ENCODE peak calls at places on chromosome 5, in seven cellular contexts. One of them, this sample, is unnamed.

GRCh38 chr5:124997186-124997893 is 250.9 kb upstream of the ZNF608 start:
- DNase-seq in SK-N-DZ: no peak
- DNase-seq in heart left ventricle: no peak
- DNase-seq in tibial artery: no peak
- DNase-seq in BJ: no peak
- DNase-seq in A549: no peak
- DNase-seq in posterior vena cava: no peak
- DNase-seq in this sample: no peak

GRCh38 chr5:131328536-131329186 is 64.8 kb downstream of the CDC42SE2 start:
- DNase-seq in SK-N-DZ: no peak
- DNase-seq in BJ: no peak
- DNase-seq in tibial artery: no peak
- DNase-seq in posterior vena cava: no peak
- DNase-seq in A549: peak
- DNase-seq in heart left ventricle: no peak
- DNase-seq in this sample: no peak

GRCh38 chr5:61912559-61912958 is 393.4 kb upstream of the KIF2A start:
- DNase-seq in heart left ventricle: no peak
- DNase-seq in tibial artery: no peak
- DNase-seq in SK-N-DZ: no peak
- DNase-seq in BJ: no peak
- DNase-seq in A549: no peak
- DNase-seq in posterior vena cava: no peak
- DNase-seq in this sample: no peak

GRCh38 chr5:168472329-168472728 is 13.9 kb upstream of the RARS1 start:
- DNase-seq in SK-N-DZ: no peak
- DNase-seq in BJ: peak
- DNase-seq in tibial artery: no peak
- DNase-seq in A549: no peak
- DNase-seq in heart left ventricle: no peak
- DNase-seq in posterior vena cava: no peak
- DNase-seq in this sample: no peak

GRCh38 chr5:147748590-147748989 is 33.9 kb downstream of the JAKMIP2 start:
- DNase-seq in SK-N-DZ: no peak
- DNase-seq in posterior vena cava: no peak
- DNase-seq in A549: no peak
- DNase-seq in tibial artery: no peak
- DNase-seq in BJ: no peak
- DNase-seq in heart left ventricle: no peak
- DNase-seq in this sample: no peak

GRCh38 chr5:89582768-89583339 is 699.9 kb upstream of the MEF2C start:
- DNase-seq in tibial artery: no peak
- DNase-seq in BJ: no peak
- DNase-seq in heart left ventricle: no peak
- DNase-seq in A549: no peak
- DNase-seq in posterior vena cava: no peak
- DNase-seq in SK-N-DZ: no peak
- DNase-seq in this sample: no peak

GRCh38 chr5:10636363-10637142 is 72.7 kb downstream of the ANKRD33B start:
- DNase-seq in posterior vena cava: peak
- DNase-seq in BJ: no peak
- DNase-seq in A549: no peak
- DNase-seq in heart left ventricle: no peak
- DNase-seq in tibial artery: no peak
- DNase-seq in SK-N-DZ: no peak
- DNase-seq in this sample: no peak

GRCh38 chr5:6686916-6687409 is 26.3 kb upstream of the TENT4A start:
- DNase-seq in posterior vena cava: no peak
- DNase-seq in tibial artery: no peak
- DNase-seq in A549: no peak
- DNase-seq in SK-N-DZ: no peak
- DNase-seq in BJ: no peak
- DNase-seq in heart left ventricle: no peak
- DNase-seq in this sample: no peak

GRCh38 chr5:95709967-95710650 is 21.0 kb upstream of the RHOBTB3 start:
- DNase-seq in A549: no peak
- DNase-seq in heart left ventricle: peak
- DNase-seq in posterior vena cava: no peak
- DNase-seq in BJ: no peak
- DNase-seq in tibial artery: no peak
- DNase-seq in SK-N-DZ: peak
- DNase-seq in this sample: peak

GRCh38 chr5:156474251-156474650 is 147.3 kb downstream of the SGCD start:
- DNase-seq in BJ: no peak
- DNase-seq in posterior vena cava: no peak
- DNase-seq in tibial artery: peak
- DNase-seq in A549: no peak
- DNase-seq in SK-N-DZ: no peak
- DNase-seq in heart left ventricle: peak
- DNase-seq in this sample: peak

GRCh38 chr5:125401724-125402622 is 655.5 kb upstream of the ZNF608 start:
- DNase-seq in A549: no peak
- DNase-seq in posterior vena cava: no peak
- DNase-seq in heart left ventricle: no peak
- DNase-seq in SK-N-DZ: no peak
- DNase-seq in BJ: no peak
- DNase-seq in tibial artery: no peak
- DNase-seq in this sample: no peak

GRCh38 chr5:22541037-22541436 is 312.1 kb downstream of the CDH12 start:
- DNase-seq in SK-N-DZ: peak
- DNase-seq in A549: no peak
- DNase-seq in tibial artery: no peak
- DNase-seq in posterior vena cava: no peak
- DNase-seq in BJ: no peak
- DNase-seq in heart left ventricle: no peak
- DNase-seq in this sample: no peak

This sample was measured in ovary.